ENCODE peak calls at places on chromosomes 11 and 22, in seven cellular contexts. N, C, B, O, K, G and H are unnamed samples.

GRCh38 chr11:134014502-134014901 is 54.4 kb upstream of the JAM3 start:
- DNase-seq in N (no peak), C (peak), G (no peak), K (no peak), O (peak), B (no peak), H (peak)

GRCh38 chr11:2537010-2537695 is 92.3 kb downstream of the KCNQ1 start:
- DNase-seq in B (no peak), N (no peak), K (no peak), O (no peak), C (no peak), G (no peak), H (no peak)

GRCh38 chr22:44172370-44173108 is 8.2 kb upstream of the PARVG start:
- DNase-seq in K (no peak), C (no peak), B (no peak), N (no peak), G (peak), O (no peak), H (no peak)

GRCh38 chr11:47101452-47101851 is 75.2 kb downstream of the ARFGAP2 start:
- DNase-seq in N (no peak), B (no peak), K (no peak), C (peak), G (no peak), O (no peak), H (no peak)

GRCh38 chr22:29964777-29965176 is 81.8 kb downstream of the MTMR3 start:
- DNase-seq in G (no peak), C (no peak), O (no peak), B (no peak), K (no peak), N (no peak), H (no peak)

GRCh38 chr11:105821366-105821765 is 200.7 kb downstream of the MSANTD4 start:
- DNase-seq in N (no peak), G (no peak), C (peak), K (no peak), O (no peak), B (no peak), H (peak)

GRCh38 chr11:133955091-133955846 is 1.5 kb downstream of the IGSF9B start:
- DNase-seq in C (peak), K (no peak), G (peak), O (no peak), N (no peak), B (no peak), H (no peak)

GRCh38 chr22:44391481-44392445 is 79.0 kb upstream of the SHISAL1 start:
- DNase-seq in G (no peak), O (no peak), C (peak), K (peak), B (no peak), N (no peak), H (peak)

DNA sequence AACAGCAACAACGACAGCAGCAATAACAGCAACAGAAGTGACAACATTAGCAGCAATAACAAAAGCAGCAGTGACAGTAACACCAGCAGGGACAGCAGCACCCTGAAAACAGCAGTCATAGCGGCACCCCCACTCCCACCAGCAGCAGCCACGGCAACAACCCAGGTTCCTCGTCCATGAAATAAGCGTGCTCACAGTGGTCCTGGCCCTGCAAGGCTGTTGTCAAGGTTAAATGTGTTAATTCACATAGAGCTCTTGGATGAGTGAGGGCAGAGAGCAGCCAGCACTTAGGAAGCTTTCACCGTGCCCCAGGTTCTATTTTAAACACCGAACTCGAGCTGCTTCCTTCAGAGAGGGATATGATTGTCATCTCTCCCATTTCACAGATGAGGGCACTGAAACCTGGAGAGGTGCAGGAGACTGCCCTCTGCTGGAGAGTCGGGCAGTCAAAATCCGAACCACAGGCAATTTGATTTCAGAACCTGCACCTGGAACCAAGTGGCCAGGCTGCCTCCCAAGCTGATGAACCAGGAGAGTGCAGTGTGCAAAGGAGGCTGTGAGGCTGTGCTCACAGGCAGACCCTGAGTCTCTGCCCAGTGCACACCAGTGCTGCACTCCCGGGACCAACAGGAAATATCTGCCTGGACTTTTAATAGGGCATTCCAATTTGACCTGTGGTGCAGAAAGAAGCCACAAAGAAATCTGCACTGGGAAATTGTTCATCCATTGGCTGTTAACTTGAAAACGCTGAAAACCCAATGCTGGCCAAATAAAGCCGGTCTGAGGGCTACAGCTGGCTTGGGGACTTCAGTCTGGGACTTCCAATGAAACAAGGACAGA is 22.9 kb upstream of the FGF3 start:
- DNase-seq in G (peak), K (peak), N (peak), C (peak), B (no peak), O (no peak), H (peak)
- H4K8ac ChIP-seq in G (no peak), K (no peak), N (no peak), C (no peak), B (no peak), O (no peak), H (no peak)

DNA sequence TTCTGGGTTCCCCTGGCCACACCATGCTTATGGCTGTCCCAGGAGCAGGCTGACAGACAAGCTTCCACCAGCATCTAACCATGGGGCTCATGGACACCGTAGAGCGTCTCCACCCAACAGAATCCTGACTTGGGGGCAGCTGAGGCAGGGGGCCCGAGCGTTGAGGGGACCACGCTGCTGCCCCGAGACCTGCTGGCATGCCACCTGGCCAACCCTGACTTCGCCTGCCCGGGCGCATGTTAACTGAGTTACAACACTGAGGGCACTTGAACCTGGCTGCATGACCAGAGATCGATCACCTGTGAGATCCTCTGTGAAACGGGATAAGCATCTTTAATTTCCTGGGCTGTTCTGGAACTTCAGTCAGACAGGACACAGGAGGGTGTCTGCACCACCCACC is 13.7 kb downstream of the PPM1F start:
- DNase-seq in N (no peak), C (no peak), O (no peak), K (no peak), G (no peak), B (no peak), H (no peak)
- H3K27ac ChIP-seq in N (peak), C (no peak), O (no peak), K (no peak), G (no peak), B (no peak), H (no peak)

GRCh38 chr22:30968015-30968923 is at the start of gene MORC2:
- DNase-seq in O (no peak), K (no peak), N (peak), G (peak), C (peak), B (peak), H (peak)

GRCh38 chr22:30970356-30970746 is 1.3 kb downstream of the TUG1 start:
- DNase-seq in C (no peak), N (no peak), O (peak), G (no peak), B (no peak), K (no peak), H (no peak)

GRCh38 chr22:30964858-30965257 is 3.7 kb downstream of the MORC2 start:
- DNase-seq in B (no peak), O (no peak), C (no peak), N (no peak), G (no peak), K (no peak), H (no peak)

GRCh38 chr22:30969532-30970355 is 679 bp downstream of the TUG1 start:
- DNase-seq in N (peak), G (peak), O (peak), K (no peak), C (peak), B (no peak), H (peak)

DNA sequence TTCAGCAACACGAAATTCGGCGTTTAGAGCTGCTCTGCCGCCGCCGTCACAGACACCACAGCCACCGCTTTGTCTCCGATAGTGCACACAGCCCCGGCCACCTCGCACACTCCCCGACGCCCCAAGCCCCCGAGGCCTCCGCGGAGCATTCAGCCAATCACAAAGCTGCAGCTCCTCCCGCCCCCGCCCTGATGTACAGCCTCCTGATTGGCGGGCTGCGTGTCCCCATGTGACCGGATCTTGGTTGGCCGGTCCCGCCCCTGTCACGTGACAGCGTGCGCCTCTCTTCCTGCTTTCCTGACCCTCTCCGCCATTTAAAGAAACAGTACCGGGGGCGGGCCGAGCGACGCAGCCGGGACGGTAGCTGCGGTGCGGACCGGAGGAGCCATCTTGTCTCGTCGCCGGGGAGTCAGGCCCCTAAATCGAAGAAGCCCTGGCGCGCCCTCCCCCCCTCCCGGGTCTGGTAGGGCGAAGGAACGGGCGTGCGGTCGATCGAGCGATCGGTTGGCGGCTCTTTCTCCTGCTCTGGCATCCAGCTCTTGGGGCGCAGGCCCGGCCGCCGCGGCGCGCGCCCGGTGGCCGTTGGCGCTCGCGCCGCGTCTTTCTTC is at the start of gene TUG1:
- DNase-seq in C (peak), K (peak), G (peak), N (peak), O (peak), B (peak), H (peak)
- H3K4ac ChIP-seq in C (peak), K (no peak), G (peak), N (peak), O (peak), B (no peak), H (no peak)

GRCh38 chr22:48694296-48694883 is 1133.3 kb downstream of the BRD1 start:
- DNase-seq in O (no peak), N (no peak), G (no peak), C (no peak), B (no peak), K (no peak), H (no peak)
- H4K8ac ChIP-seq in O (no peak), N (no peak), G (no peak), C (no peak), B (no peak), K (peak), H (no peak)

GRCh38 chr11:93117578-93117964 is 80.2 kb downstream of the SLC36A4 start:
- DNase-seq in G (no peak), B (no peak), N (no peak), C (peak), K (no peak), O (no peak), H (no peak)
- H3K27ac ChIP-seq in G (no peak), B (no peak), N (no peak), C (peak), K (peak), O (no peak), H (peak)

GRCh38 chr11:35736952-35737351 is 74.4 kb downstream of the TRIM44 start:
- DNase-seq in B (no peak), N (no peak), C (no peak), O (no peak), K (no peak), G (no peak), H (no peak)
- H3K4ac ChIP-seq in B (no peak), N (no peak), C (no peak), O (no peak), K (no peak), G (no peak), H (no peak)